ENCODE peak calls at places on chromosomes 2 and 18, in seven cellular contexts. S is cardiac muscle cell, H is A549, V is AG09319, M is natural killer cell, X is heart right ventricle, W is AG04450. Q is an unnamed sample.

GRCh38 chr2:108220942-108221541 is 18.7 kb upstream of the SULT1C3 start:
- DNase-seq in S (no peak), H (no peak), V (no peak), M (no peak), X (no peak), W (no peak), Q (no peak)

GRCh38 chr2:117855886-117856285 is 41.4 kb downstream of the DDX18 start:
- DNase-seq in S (no peak), H (no peak), V (no peak), M (no peak), X (no peak), W (no peak), Q (no peak)

GRCh38 chr2:127397568-127398238 is 9.9 kb upstream of the MAP3K2 start:
- DNase-seq in S (no peak), H (no peak), V (no peak), M (no peak), X (no peak), W (no peak), Q (no peak)

GRCh38 chr2:144441711-144442141 is 78.2 kb downstream of the ZEB2 start:
- DNase-seq in S (no peak), H (no peak), V (no peak), M (no peak), X (no peak), W (no peak), Q (no peak)

GRCh38 chr2:174846941-174847938 is 83.0 kb upstream of the CHRNA1 start:
- DNase-seq in S (peak), H (no peak), V (peak), M (no peak), X (peak), W (peak), Q (no peak)

GRCh38 chr2:176852667-176853066 is 359.9 kb upstream of the HNRNPA3 start:
- DNase-seq in S (no peak), H (no peak), V (no peak), M (peak), X (no peak), W (no peak), Q (no peak)

GRCh38 chr18:61702007-61702406 is 190.8 kb downstream of the RNF152 start:
- DNase-seq in S (peak), H (no peak), V (peak), M (no peak), X (no peak), W (no peak), Q (no peak)

GRCh38 chr2:172098650-172099471 is 3.8 kb downstream of the DLX2 start:
- DNase-seq in S (peak), H (peak), V (no peak), M (peak), X (no peak), W (no peak), Q (no peak)

GRCh38 chr2:144644549-144644948 is 124.6 kb upstream of the ZEB2 start:
- DNase-seq in S (no peak), H (no peak), V (no peak), M (no peak), X (no peak), W (no peak), Q (no peak)

GRCh38 chr2:137706786-137707613 is 257.3 kb upstream of the HNMT start:
- DNase-seq in S (no peak), H (no peak), V (no peak), M (no peak), X (no peak), W (no peak), Q (no peak)

GRCh38 chr18:2984703-2985261 is 28.2 kb downstream of the LPIN2 start:
- DNase-seq in S (no peak), H (no peak), V (no peak), M (no peak), X (no peak), W (no peak), Q (no peak)

GRCh38 chr2:86105969-86106945 is at the start of gene PTCD3:
- DNase-seq in S (peak), H (peak), V (peak), M (peak), X (peak), W (peak), Q (peak)

GRCh38 chr2:186384226-186384625 is 101.8 kb upstream of the ZC3H15 start:
- DNase-seq in S (no peak), H (no peak), V (no peak), M (no peak), X (no peak), W (no peak), Q (no peak)

GRCh38 chr2:25936889-25937545 is 45.3 kb downstream of the KIF3C start:
- DNase-seq in S (peak), H (no peak), V (no peak), M (no peak), X (no peak), W (no peak), Q (no peak)

GRCh38 chr2:94923196-94923595 is 52.0 kb downstream of the TEKT4 start:
- DNase-seq in S (no peak), H (no peak), V (no peak), M (no peak), X (no peak), W (no peak), Q (no peak)

GRCh38 chr2:81247648-81248047 is 943.1 kb upstream of the LRRTM1 start:
- DNase-seq in S (no peak), H (no peak), V (no peak), M (no peak), X (no peak), W (no peak), Q (no peak)

GRCh38 chr2:134446431-134447091 is 192.7 kb downstream of the MGAT5 start:
- DNase-seq in S (peak), H (no peak), V (no peak), M (no peak), X (no peak), W (peak), Q (no peak)

GRCh38 chr2:176096243-176096985 is 3.2 kb upstream of the HOXD12 start:
- DNase-seq in S (no peak), H (no peak), V (no peak), M (no peak), X (no peak), W (no peak), Q (no peak)

GRCh38 chr2:95278637-95279225 is 4.5 kb downstream of the PROM2 start:
- DNase-seq in S (no peak), H (no peak), V (no peak), M (no peak), X (no peak), W (no peak), Q (no peak)

GRCh38 chr2:217972037-217972436 is 30.8 kb downstream of the TNS1 start:
- DNase-seq in S (no peak), H (no peak), V (no peak), M (no peak), X (no peak), W (no peak), Q (no peak)

GRCh38 chr18:24019641-24020331 is 5.2 kb downstream of the TTC39C start:
- DNase-seq in S (no peak), H (no peak), V (no peak), M (no peak), X (no peak), W (no peak), Q (no peak)

GRCh38 chr2:198710562-198710961 is 747.2 kb downstream of the SATB2 start:
- DNase-seq in S (no peak), H (no peak), V (no peak), M (no peak), X (no peak), W (no peak), Q (no peak)

GRCh38 chr2:26971911-26972786 is 1.7 kb downstream of the MAPRE3 start:
- DNase-seq in S (no peak), H (no peak), V (no peak), M (no peak), X (no peak), W (no peak), Q (no peak)

GRCh38 chr2:217365656-217366055 is 505.8 kb upstream of the TNP1 start:
- DNase-seq in S (no peak), H (no peak), V (no peak), M (no peak), X (no peak), W (no peak), Q (no peak)

GRCh38 chr2:120956486-120957156 is 221.0 kb downstream of the GLI2 start:
- DNase-seq in S (no peak), H (no peak), V (no peak), M (no peak), X (no peak), W (no peak), Q (no peak)

GRCh38 chr2:120707816-120708215 is 27.9 kb upstream of the GLI2 start:
- DNase-seq in S (no peak), H (no peak), V (no peak), M (no peak), X (no peak), W (no peak), Q (no peak)

GRCh38 chr2:208101716-208102631 is 22.4 kb downstream of the CRYGD start:
- DNase-seq in S (peak), H (no peak), V (no peak), M (no peak), X (no peak), W (no peak), Q (no peak)

GRCh38 chr2:167271941-167272340 is 383.7 kb downstream of the XIRP2 start:
- DNase-seq in S (no peak), H (no peak), V (no peak), M (no peak), X (no peak), W (no peak), Q (no peak)

GRCh38 chr2:101519173-101519492 is 44.2 kb upstream of the RFX8 start:
- DNase-seq in S (no peak), H (no peak), V (no peak), M (no peak), X (no peak), W (no peak), Q (no peak)
- TF ChIP-seq CTCF in S (no peak), H (no peak), V (no peak), M (no peak), X (no peak), W (no peak), Q (no peak)

GRCh38 chr2:100293341-100294161 is 28.8 kb downstream of the LONRF2 start:
- DNase-seq in S (no peak), H (no peak), V (no peak), M (no peak), X (no peak), W (no peak), Q (no peak)

GRCh38 chr2:100291152-100291970 is 30.9 kb downstream of the LONRF2 start:
- DNase-seq in S (peak), H (peak), V (peak), M (no peak), X (no peak), W (peak), Q (no peak)

GRCh38 chr2:100294162-100294497 is 28.2 kb downstream of the LONRF2 start:
- DNase-seq in S (no peak), H (no peak), V (no peak), M (no peak), X (no peak), W (no peak), Q (no peak)

GRCh38 chr2:100290718-100291151 is 31.6 kb downstream of the LONRF2 start:
- DNase-seq in S (no peak), H (no peak), V (no peak), M (no peak), X (no peak), W (no peak), Q (no peak)

GRCh38 chr2:100292022-100292580 is 30.2 kb downstream of the LONRF2 start:
- DNase-seq in S (peak), H (peak), V (peak), M (no peak), X (no peak), W (peak), Q (no peak)
- TF ChIP-seq CTCF in S (peak), H (no peak), V (no peak), M (no peak), X (no peak), W (peak), Q (no peak)

GRCh38 chr18:58896734-58897508 is 32.2 kb downstream of the ZNF532 start:
- DNase-seq in S (no peak), H (no peak), V (no peak), M (no peak), X (no peak), W (no peak), Q (no peak)
- TF ChIP-seq CTCF in S (no peak), H (no peak), V (no peak), M (no peak), X (no peak), W (no peak), Q (no peak)

DNA sequence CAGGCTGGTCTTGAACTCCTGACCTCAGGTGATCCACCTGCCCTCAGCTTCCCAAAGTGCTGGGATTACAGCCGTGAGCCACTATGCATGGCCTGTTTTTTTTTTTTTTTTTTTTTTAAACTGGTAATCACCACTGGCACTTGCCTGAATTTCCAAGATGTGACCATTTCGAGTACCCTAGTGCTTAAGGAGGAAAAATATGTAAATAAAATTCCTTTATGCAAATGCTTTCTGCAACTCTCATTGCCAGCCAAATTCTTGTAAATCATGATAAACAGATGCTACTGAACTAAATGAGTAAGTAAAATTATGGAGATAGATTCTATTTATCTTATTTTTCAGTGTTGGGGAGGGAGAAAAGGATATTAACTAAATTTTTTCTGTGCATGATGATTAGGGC is 18.6 kb downstream of the CDCA7 start:
- DNase-seq in S (no peak), H (no peak), V (peak), M (no peak), X (no peak), W (no peak), Q (no peak)
- TF ChIP-seq CTCF in S (no peak), H (no peak), V (no peak), M (no peak), X (no peak), W (no peak), Q (no peak)

DNA sequence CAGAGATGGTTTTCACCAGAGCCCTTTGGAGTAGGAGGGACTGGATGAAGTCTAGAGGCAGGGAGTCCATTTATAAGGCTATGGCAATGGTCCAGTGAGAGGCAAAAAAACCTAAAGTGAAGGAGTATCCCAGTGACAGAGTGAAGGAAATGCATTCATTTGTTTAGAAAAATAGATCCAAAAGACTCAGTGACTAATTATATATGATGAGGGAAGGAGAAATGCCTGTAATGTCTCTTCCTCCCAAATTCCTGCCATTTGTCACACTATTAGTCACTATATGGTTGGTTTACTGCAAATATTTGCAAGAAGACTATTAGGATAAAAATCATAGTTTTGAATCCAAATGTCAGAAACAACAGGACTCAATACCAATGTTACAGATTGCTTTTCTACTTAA is 104.2 kb downstream of the ZNF521 start:
- DNase-seq in S (no peak), H (no peak), V (no peak), M (no peak), X (no peak), W (no peak), Q (no peak)
- TF ChIP-seq CTCF in S (no peak), H (no peak), V (no peak), M (no peak), X (no peak), W (no peak), Q (no peak)

DNA sequence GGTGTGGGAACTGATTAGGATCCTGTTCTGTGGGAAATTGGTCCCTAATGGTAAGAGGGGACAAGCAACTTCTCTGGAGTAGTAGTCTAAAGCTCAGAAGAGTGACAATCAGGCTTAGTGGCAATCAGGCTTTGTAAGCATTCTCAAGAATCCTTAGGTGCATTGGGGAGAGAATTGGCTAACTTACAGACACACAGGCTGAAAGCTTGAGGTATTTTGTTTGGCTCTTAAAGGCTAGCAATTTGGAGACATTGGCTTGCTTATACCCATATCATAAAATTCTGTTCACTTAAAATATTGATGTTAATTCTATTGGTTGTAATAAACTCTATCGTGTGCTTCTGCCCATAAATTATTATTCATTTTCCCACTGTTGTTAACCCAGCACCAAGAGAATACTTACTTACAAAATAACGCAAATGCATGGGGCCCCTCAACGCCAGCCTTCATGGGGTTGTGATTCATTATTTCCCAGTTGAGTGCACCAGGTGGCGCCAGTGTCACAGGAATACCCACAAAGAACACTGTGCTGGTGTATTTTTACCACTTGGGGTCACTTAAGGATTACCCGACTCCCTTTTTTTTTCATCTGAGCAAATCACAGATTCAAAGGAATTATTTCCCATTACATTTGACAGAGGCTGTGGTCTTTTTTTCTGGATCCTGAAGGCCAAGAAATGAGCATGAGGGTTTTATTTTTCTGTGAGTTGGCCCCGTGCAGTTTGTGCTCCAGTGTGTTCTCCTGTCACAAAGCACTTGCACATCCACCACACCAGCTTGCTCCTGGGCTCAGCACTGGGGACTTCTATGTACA is 45.5 kb downstream of the DDX1 start:
- DNase-seq in S (peak), H (peak), V (peak), M (peak), X (peak), W (peak), Q (peak)
- TF ChIP-seq CTCF in S (peak), H (peak), V (peak), M (peak), X (peak), W (peak), Q (peak)

GRCh38 chr2:170930132-170931109 is 1.4 kb downstream of the GORASP2 start:
- DNase-seq in S (peak), H (peak), V (no peak), M (peak), X (no peak), W (no peak), Q (no peak)
- TF ChIP-seq CTCF in S (no peak), H (no peak), V (no peak), M (no peak), X (no peak), W (no peak), Q (no peak)

GRCh38 chr2:24929230-24929629 is 9.2 kb upstream of the ADCY3 start:
- DNase-seq in S (no peak), H (no peak), V (no peak), M (no peak), X (no peak), W (no peak), Q (no peak)
- TF ChIP-seq CTCF in S (no peak), H (no peak), V (no peak), M (no peak), X (no peak), W (no peak), Q (no peak)

GRCh38 chr2:49465157-49465831 is 311.0 kb upstream of the FSHR start:
- DNase-seq in S (no peak), H (no peak), V (no peak), M (no peak), X (no peak), W (no peak), Q (no peak)

GRCh38 chr2:49459314-49459993 is 305.1 kb upstream of the FSHR start:
- DNase-seq in S (no peak), H (no peak), V (no peak), M (no peak), X (no peak), W (no peak), Q (no peak)
- TF ChIP-seq CTCF in S (no peak), H (no peak), V (no peak), M (no peak), X (no peak), W (no peak), Q (peak)